ENCODE peak calls at places on chromosomes 2 and 18, in ten cellular contexts. H is H54, U is left colon, T is NCI-H2171, J is gastrocnemius medialis, D is NCI-H446 treated with DMSO at 0.1 percent for 48 hours, E is NCI-H1436 treated with DMSO at 0.1 percent for 48 hours, Q is T1000, F is cardiac muscle cell, B is HT-29. R is an unnamed sample.

GRCh38 chr2:34815052-34815741 is 1216.1 kb upstream of the FAM98A start:
- DNase-seq in H (no peak), U (no peak), T (no peak), J (no peak), D (no peak), E (no peak), Q (no peak), F (no peak), B (no peak), R (peak; percentile 48)

GRCh38 chr2:98572211-98572610 is 36.1 kb downstream of the COA5 start:
- DNase-seq in H (no peak), U (no peak), T (no peak), J (no peak), D (no peak), E (no peak), Q (no peak), F (no peak), B (no peak), R (no peak)

GRCh38 chr2:235314371-235314915 is 179.4 kb upstream of the AGAP1 start:
- DNase-seq in H (no peak), U (no peak), T (no peak), J (no peak), D (no peak), E (no peak), Q (no peak), F (no peak), B (no peak), R (no peak)

GRCh38 chr2:79630972-79631551 is 118.2 kb downstream of the CTNNA2 start:
- DNase-seq in H (no peak), U (no peak), T (no peak), J (no peak), D (no peak), E (no peak), Q (no peak), F (no peak), B (no peak), R (no peak)

GRCh38 chr2:200905618-200906296 is 16.6 kb downstream of the NIF3L1 start:
- DNase-seq in H (peak; percentile 43), U (peak; percentile 85), T (no peak), J (peak; percentile 57), D (peak; percentile 2), E (no peak), Q (no peak), F (peak; percentile 67), B (peak; percentile 84), R (peak; percentile 87)

GRCh38 chr2:201880620-201881381 is 74.5 kb downstream of the CDK15 start:
- DNase-seq in H (no peak), U (no peak), T (no peak), J (peak; percentile 18), D (no peak), E (no peak), Q (no peak), F (no peak), B (no peak), R (no peak)

GRCh38 chr2:218806346-218806978 is 24.5 kb downstream of the CYP27A1 start:
- DNase-seq in H (peak; percentile 65), U (peak; percentile 17), T (peak; percentile 38), J (peak; percentile 88), D (no peak), E (no peak), Q (peak; percentile 70), F (no peak), B (peak; percentile 37), R (peak; percentile 38)

GRCh38 chr2:177275041-177275440 is 10.5 kb upstream of the NFE2L2 start:
- DNase-seq in H (no peak), U (no peak), T (no peak), J (no peak), D (no peak), E (no peak), Q (no peak), F (no peak), B (no peak), R (no peak)

GRCh38 chr2:27893031-27893430 is 2.5 kb downstream of the BABAM2 start:
- DNase-seq in H (no peak), U (no peak), T (no peak), J (no peak), D (no peak), E (no peak), Q (no peak), F (no peak), B (no peak), R (no peak)

GRCh38 chr18:72672364-72673151 is 128.4 kb upstream of the CBLN2 start:
- DNase-seq in H (no peak), U (no peak), T (no peak), J (no peak), D (no peak), E (no peak), Q (no peak), F (peak; percentile 57), B (peak; percentile 54), R (peak; percentile 82)

GRCh38 chr18:42583197-42583776 is 532.2 kb downstream of the RIT2 start:
- DNase-seq in H (no peak), U (no peak), T (no peak), J (no peak), D (no peak), E (no peak), Q (no peak), F (no peak), B (no peak), R (no peak)

GRCh38 chr2:78125042-78125441 is 602.9 kb upstream of the LRRTM4 start:
- DNase-seq in H (no peak), U (no peak), T (no peak), J (no peak), D (no peak), E (no peak), Q (no peak), F (no peak), B (no peak), R (no peak)

GRCh38 chr2:203583696-203584095 is 48.6 kb upstream of the RAPH1 start:
- DNase-seq in H (peak; percentile 44), U (no peak), T (no peak), J (peak; percentile 22), D (no peak), E (no peak), Q (no peak), F (peak; percentile 7), B (peak; percentile 12), R (peak; percentile 61)

GRCh38 chr2:24886114-24886501 is 33.9 kb downstream of the ADCY3 start:
- DNase-seq in H (no peak), U (no peak), T (peak; percentile 65), J (no peak), D (no peak), E (no peak), Q (no peak), F (no peak), B (no peak), R (peak; percentile 98)

GRCh38 chr2:81858998-81859397 is 1554.4 kb upstream of the LRRTM1 start:
- DNase-seq in H (no peak), U (no peak), T (no peak), J (no peak), D (no peak), E (no peak), Q (no peak), F (no peak), B (no peak), R (peak; percentile 67)

GRCh38 chr2:7118606-7119503 is 201.6 kb downstream of the RNF144A start:
- DNase-seq in H (no peak), U (no peak), T (peak; percentile 44), J (no peak), D (peak; percentile 15), E (peak; percentile 3), Q (peak; percentile 37), F (peak; percentile 55), B (peak; percentile 14), R (peak; percentile 50)

GRCh38 chr2:201126308-201127127 is 10.6 kb downstream of the CFLAR start:
- DNase-seq in H (no peak), U (no peak), T (no peak), J (no peak), D (no peak), E (no peak), Q (no peak), F (no peak), B (no peak), R (no peak)

GRCh38 chr18:74506405-74507119 is 10.4 kb downstream of the CNDP2 start:
- DNase-seq in H (no peak), U (no peak), T (no peak), J (no peak), D (no peak), E (no peak), Q (no peak), F (no peak), B (no peak), R (no peak)

GRCh38 chr18:54882318-54882717 is 54.0 kb downstream of the RAB27B start:
- DNase-seq in H (no peak), U (no peak), T (no peak), J (no peak), D (no peak), E (no peak), Q (no peak), F (no peak), B (no peak), R (no peak)

GRCh38 chr2:160108231-160108630 is 45.8 kb upstream of the PLA2R1 start:
- DNase-seq in H (no peak), U (no peak), T (no peak), J (no peak), D (no peak), E (no peak), Q (no peak), F (no peak), B (no peak), R (no peak)

GRCh38 chr18:80239830-80240229 is 7.5 kb downstream of the PARD6G start:
- DNase-seq in H (no peak), U (no peak), T (no peak), J (no peak), D (no peak), E (no peak), Q (no peak), F (no peak), B (no peak), R (no peak)

GRCh38 chr18:56068030-56068671 is 480.2 kb upstream of the TCF4 start:
- DNase-seq in H (peak; percentile 22), U (no peak), T (no peak), J (no peak), D (no peak), E (no peak), Q (peak; percentile 22), F (no peak), B (no peak), R (no peak)

GRCh38 chr18:78701753-78702409 is 277.7 kb upstream of the SALL3 start:
- DNase-seq in H (no peak), U (no peak), T (no peak), J (no peak), D (no peak), E (no peak), Q (no peak), F (no peak), B (no peak), R (no peak)

GRCh38 chr18:56388571-56388970 is 249.8 kb downstream of the TXNL1 start:
- DNase-seq in H (no peak), U (no peak), T (no peak), J (no peak), D (no peak), E (no peak), Q (no peak), F (no peak), B (no peak), R (no peak)

GRCh38 chr2:207503234-207503633 is 26.5 kb upstream of the CREB1 start:
- DNase-seq in H (no peak), U (no peak), T (no peak), J (no peak), D (no peak), E (no peak), Q (no peak), F (peak; percentile 11), B (no peak), R (no peak)